ENCODE peak calls at places on chromosomes 13 and 19, in seven cellular contexts. J is uterus, U is breast epithelium, H is spleen, M is ovary, B is suprapubic skin, V is upper lobe of left lung. D is an unnamed sample.

GRCh38 chr13:99610702-99611289 is 109.5 kb downstream of the TM9SF2 start:
- DNase-seq in M (no peak), U (no peak), J (no peak), V (no peak), B (no peak), H (no peak), D (no peak)

GRCh38 chr13:36745436-36745835 is 71.6 kb downstream of the SERTM1 start:
- DNase-seq in J (no peak), H (no peak), V (no peak), M (no peak), U (no peak), B (no peak), D (no peak)

GRCh38 chr13:22740264-22740663 is 440.5 kb upstream of the SGCG start:
- DNase-seq in M (no peak), U (no peak), H (no peak), J (no peak), B (no peak), V (no peak), D (no peak)

GRCh38 chr19:49210108-49210900 is 52.7 kb downstream of the TRPM4 start:
- DNase-seq in B (no peak), M (peak), U (no peak), J (peak), V (peak), H (no peak), D (no peak)

GRCh38 chr13:85632526-85633215 is 166.5 kb downstream of the SLITRK6 start:
- DNase-seq in H (no peak), V (no peak), J (no peak), M (no peak), U (no peak), B (no peak), D (no peak)

GRCh38 chr19:49861127-49861526 is 6.2 kb downstream of the PNKP start:
- DNase-seq in V (no peak), U (no peak), J (peak), B (peak), H (peak), M (peak), D (peak)

GRCh38 chr13:51259359-51259645 is 37.1 kb downstream of the FAM124A start:
- DNase-seq in M (no peak), H (no peak), J (no peak), V (peak), U (no peak), B (no peak), D (no peak)

GRCh38 chr19:54390942-54391577 is 24.2 kb upstream of the TTYH1 start:
- DNase-seq in J (no peak), H (no peak), M (peak), B (no peak), U (no peak), V (no peak), D (peak)

GRCh38 chr19:4979211-4979807 is 10.4 kb downstream of the KDM4B start:
- DNase-seq in V (no peak), B (no peak), U (no peak), H (no peak), M (no peak), J (no peak), D (no peak)

DNA sequence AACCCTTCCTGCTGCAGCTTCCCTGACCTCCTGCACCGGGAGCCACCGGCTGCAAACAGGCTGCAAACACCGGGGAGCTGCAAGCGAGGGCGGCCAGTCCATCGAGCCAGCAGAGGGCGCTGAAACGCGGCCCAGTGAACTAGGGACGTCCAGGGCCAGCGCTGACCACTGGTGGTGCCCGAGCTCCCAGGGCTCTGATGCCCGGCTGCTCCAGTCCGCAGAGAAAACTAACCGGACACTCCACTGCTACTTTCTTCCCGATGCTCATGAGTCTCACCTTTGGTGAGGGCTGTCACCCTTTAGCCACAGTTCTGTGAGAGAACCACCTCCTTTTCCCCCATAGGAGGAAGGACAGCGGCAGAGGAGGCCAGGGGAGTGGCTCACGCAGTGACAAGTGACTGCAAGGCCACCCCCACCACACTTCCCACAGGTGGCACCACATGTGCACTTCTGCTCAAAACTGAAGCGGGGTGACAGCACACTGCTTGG is 82.8 kb upstream of the MTIF3 start:
- DNase-seq in B (peak), M (peak), V (peak), J (peak), H (peak), U (peak), D (peak)
- TF ChIP-seq POLR2A in B (no peak), M (no peak), V (no peak), J (no peak), H (no peak), U (no peak), D (no peak)

GRCh38 chr19:32368781-32369180 is 23.4 kb downstream of the ZNF507 start:
- DNase-seq in U (no peak), B (no peak), J (no peak), V (no peak), M (no peak), H (no peak), D (no peak)
- TF ChIP-seq POLR2A in U (no peak), B (no peak), J (no peak), V (no peak), M (no peak), H (no peak), D (no peak)

DNA sequence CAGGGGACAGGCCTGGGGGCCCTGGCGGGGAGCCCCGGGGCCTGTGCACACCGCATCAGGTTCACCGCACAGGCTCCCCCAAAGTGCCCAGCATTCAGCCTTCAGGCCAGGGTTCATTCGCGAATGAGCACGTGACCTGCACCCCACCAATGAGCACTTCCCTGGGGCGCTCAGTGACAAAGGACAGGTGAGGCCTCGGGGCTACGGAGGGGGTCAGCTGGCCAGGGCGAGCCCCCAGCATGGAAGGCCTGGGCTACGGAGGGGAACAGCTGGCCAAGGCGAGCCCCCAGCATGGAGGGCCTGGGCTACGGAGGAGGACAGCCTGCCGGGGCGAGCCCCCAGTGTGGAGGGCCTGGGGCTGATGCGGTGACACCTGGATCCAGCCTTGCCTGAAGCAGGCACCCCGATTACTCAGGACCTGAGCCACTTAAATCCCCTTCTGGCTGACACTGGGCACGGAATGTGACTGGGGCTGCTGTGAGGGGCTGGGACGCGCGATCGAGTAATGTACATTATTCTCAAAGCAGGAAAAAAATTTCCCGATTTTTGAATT is 23.1 kb downstream of the TCF3 start:
- DNase-seq in U (no peak), V (peak), M (no peak), B (no peak), J (no peak), H (no peak), D (no peak)
- TF ChIP-seq POLR2A in U (no peak), V (no peak), M (no peak), B (no peak), J (no peak), H (no peak), D (no peak)

GRCh38 chr13:33610471-33611015 is 207.4 kb upstream of the RFC3 start:
- DNase-seq in B (no peak), V (peak), H (peak), M (no peak), J (no peak), U (no peak), D (no peak)
- TF ChIP-seq POLR2A in B (no peak), V (no peak), H (no peak), M (no peak), J (no peak), U (no peak), D (no peak)

GRCh38 chr19:1039646-1040475 is at the start of gene ABCA7:
- DNase-seq in H (peak), V (peak), J (peak), B (peak), U (peak), M (peak), D (peak)
- TF ChIP-seq POLR2A in H (peak), V (no peak), J (peak), B (no peak), U (no peak), M (no peak), D (peak)

GRCh38 chr19:15464394-15465385 is at the start of gene RASAL3:
- DNase-seq in B (no peak), J (no peak), U (no peak), V (peak), H (peak), M (no peak), D (no peak)
- TF ChIP-seq POLR2A in B (no peak), J (no peak), U (no peak), V (no peak), H (no peak), M (no peak), D (no peak)

GRCh38 chr19:45446295-45446694 is 21.5 kb upstream of the FOSB start:
- DNase-seq in U (no peak), B (no peak), M (no peak), J (no peak), V (no peak), H (no peak), D (no peak)

GRCh38 chr19:45445139-45445538 is 21.4 kb upstream of the ERCC1 start:
- DNase-seq in J (no peak), B (no peak), H (no peak), M (no peak), U (no peak), V (no peak), D (no peak)

GRCh38 chr19:45443462-45444317 is 20.0 kb upstream of the ERCC1 start:
- DNase-seq in M (peak), B (peak), H (peak), V (peak), U (peak), J (peak), D (peak)

GRCh38 chr19:45442927-45443461 is 19.3 kb upstream of the ERCC1 start:
- DNase-seq in J (peak), V (no peak), U (peak), B (no peak), M (peak), H (peak), D (peak)

GRCh38 chr19:45444318-45445041 is 20.8 kb upstream of the ERCC1 start:
- DNase-seq in M (peak), V (peak), J (peak), H (peak), B (peak), U (peak), D (peak)
- TF ChIP-seq POLR2A in M (no peak), V (peak), J (peak), H (no peak), B (peak), U (peak), D (no peak)

GRCh38 chr13:46799139-46799538 is 2.2 kb upstream of the ESD start:
- DNase-seq in U (no peak), M (no peak), V (no peak), H (no peak), J (no peak), B (no peak), D (no peak)

GRCh38 chr13:46796129-46796514 is 839 bp downstream of the ESD start:
- DNase-seq in H (no peak), U (no peak), J (no peak), B (no peak), M (no peak), V (no peak), D (no peak)

GRCh38 chr13:46795321-46795720 is 1.6 kb downstream of the ESD start:
- DNase-seq in M (no peak), H (no peak), J (no peak), V (no peak), U (no peak), B (no peak), D (no peak)

GRCh38 chr13:46797468-46798237 is 692 bp upstream of the ESD start:
- DNase-seq in H (no peak), U (no peak), J (no peak), V (no peak), B (no peak), M (no peak), D (no peak)

DNA sequence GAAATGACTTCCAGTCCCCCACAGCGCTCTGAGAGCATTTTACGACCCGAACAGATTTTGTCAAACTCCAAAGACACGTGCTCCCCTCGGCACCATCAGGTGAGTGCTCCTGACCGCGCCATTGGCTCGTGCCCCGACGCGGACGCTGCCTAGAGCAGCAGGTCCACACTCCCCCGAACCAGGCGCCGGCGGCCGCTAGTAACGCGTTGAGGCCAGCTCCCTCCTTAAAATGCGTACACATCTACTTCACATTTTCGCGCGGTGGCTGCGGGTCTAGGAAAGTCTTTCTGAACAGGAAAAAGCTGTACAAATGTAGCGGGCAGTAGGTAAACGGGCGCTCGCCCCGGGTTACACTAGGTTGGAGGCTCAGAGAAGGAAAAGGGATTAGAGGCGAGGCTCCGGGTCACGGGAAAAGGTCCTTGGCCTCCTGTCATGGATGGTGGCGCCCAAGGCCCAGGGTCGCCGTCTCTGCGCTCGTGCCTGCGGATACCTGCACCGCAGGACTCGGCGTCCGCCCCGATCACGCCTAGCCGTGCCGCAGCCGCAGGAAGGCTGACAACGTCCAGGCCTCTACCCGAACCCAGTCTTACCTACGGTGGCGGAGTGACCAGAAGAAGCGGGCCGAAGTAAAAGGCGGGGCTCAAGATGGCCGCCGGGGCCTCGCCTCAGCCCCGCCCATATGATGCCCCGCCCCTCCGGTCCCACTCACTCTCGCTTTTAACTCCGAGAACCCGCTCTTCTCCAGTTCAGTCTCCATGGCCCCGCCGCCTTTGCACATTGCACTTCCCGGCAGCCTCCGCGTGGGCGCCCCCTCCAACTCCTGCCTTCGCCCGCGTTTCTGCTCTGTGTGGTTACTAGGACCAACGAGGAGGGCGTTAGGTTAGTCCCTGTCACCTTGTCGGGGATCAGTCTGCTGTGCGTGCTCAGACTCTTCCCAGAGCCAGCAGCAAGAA is at the start of gene ESD:
- DNase-seq in V (peak), B (peak), J (peak), H (peak), U (peak), M (peak), D (peak)
- TF ChIP-seq POLR2A in V (peak), B (no peak), J (peak), H (peak), U (no peak), M (peak), D (no peak)

D was measured in stomach.